ENCODE peak calls at places on chromosomes 7 and 10, in five cellular contexts. U is amniotic epithelial cell, L is HuH-7.5, H is stomach, K is GDM1. Z is an unnamed sample.

GRCh38 chr10:95430231-95430951 is 130.8 kb downstream of the SORBS1 start:
- DNase-seq in K (peak), U (peak), L (peak), H (peak), Z (peak)

GRCh38 chr7:140889645-140890044 is 35.1 kb downstream of the BRAF start:
- DNase-seq in U (no peak), H (no peak), L (no peak), K (no peak), Z (no peak)

GRCh38 chr7:107948645-107949442 is 54.1 kb downstream of the LAMB1 start:
- DNase-seq in L (no peak), H (no peak), K (no peak), U (peak), Z (no peak)

GRCh38 chr10:101062231-101063161 is 707 bp downstream of the KAZALD1 start:
- DNase-seq in K (peak), U (peak), L (peak), H (peak), Z (peak)

GRCh38 chr7:49852619-49853462 is 79.4 kb downstream of the VWC2 start:
- DNase-seq in K (peak), U (peak), L (peak), H (no peak), Z (peak)

GRCh38 chr7:55449992-55450535 is 84.9 kb downstream of the LANCL2 start:
- DNase-seq in K (no peak), L (no peak), U (no peak), H (no peak), Z (no peak)

GRCh38 chr10:103713676-103714075 is 141.7 kb downstream of the SH3PXD2A start:
- DNase-seq in K (no peak), U (no peak), H (no peak), L (no peak), Z (no peak)

GRCh38 chr7:158316466-158317031 is 271.1 kb downstream of the PTPRN2 start:
- DNase-seq in L (no peak), K (no peak), H (no peak), U (no peak), Z (no peak)

GRCh38 chr7:143176128-143176527 is 7.1 kb upstream of the TAS2R39 start:
- DNase-seq in K (no peak), H (no peak), U (no peak), L (no peak), Z (no peak)

GRCh38 chr7:95972554-95972953 is 200.2 kb downstream of the DYNC1I1 start:
- DNase-seq in L (no peak), K (no peak), H (no peak), U (peak), Z (no peak)

GRCh38 chr7:120030871-120031270 is 242.1 kb upstream of the KCND2 start:
- DNase-seq in L (no peak), U (no peak), K (no peak), H (no peak), Z (no peak)

GRCh38 chr7:148182264-148182663 is 408.3 kb upstream of the C7orf33 start:
- DNase-seq in K (no peak), H (no peak), L (no peak), U (peak), Z (no peak)

GRCh38 chr7:114627231-114627630 is 212.6 kb downstream of the FOXP2 start:
- DNase-seq in H (no peak), L (no peak), K (no peak), U (no peak), Z (no peak)

GRCh38 chr7:152341039-152341913 is 94.5 kb downstream of the KMT2C start:
- DNase-seq in U (peak), H (peak), K (peak), L (peak), Z (no peak)

GRCh38 chr10:27410153-27410552 is 94.0 kb upstream of the RAB18 start:
- DNase-seq in K (no peak), U (no peak), L (no peak), H (no peak), Z (no peak)

GRCh38 chr10:88557659-88558058 is 25.5 kb downstream of the RNLS start:
- DNase-seq in H (no peak), L (no peak), K (no peak), U (peak), Z (no peak)

GRCh38 chr10:124384142-124384541 is 34.6 kb downstream of the OAT start:
- DNase-seq in L (no peak), U (no peak), K (no peak), H (peak), Z (no peak)

GRCh38 chr7:22052650-22053336 is 107.1 kb upstream of the CDCA7L start:
- DNase-seq in K (no peak), U (no peak), H (no peak), L (no peak), Z (no peak)

GRCh38 chr10:6918305-6918704 is 338.2 kb upstream of the PRKCQ start:
- DNase-seq in L (no peak), H (peak), K (peak), U (peak), Z (peak)

GRCh38 chr7:139571651-139572050 is 48.2 kb downstream of the CLEC2L start:
- DNase-seq in K (no peak), U (no peak), L (no peak), H (peak), Z (no peak)

GRCh38 chr7:25196132-25196896 is 32.0 kb downstream of the NPVF start:
- DNase-seq in H (peak), L (no peak), U (peak), K (no peak), Z (no peak)

GRCh38 chr7:79615466-79615865 is 162.0 kb upstream of the MAGI2 start:
- DNase-seq in H (no peak), L (no peak), U (no peak), K (no peak), Z (no peak)

GRCh38 chr7:24717247-24717622 is 40.0 kb downstream of the GSDME start:
- DNase-seq in U (no peak), H (no peak), L (no peak), K (no peak), Z (no peak)

GRCh38 chr10:97499561-97500296 is 1.0 kb downstream of the UBTD1 start:
- DNase-seq in L (no peak), U (peak), K (no peak), H (peak), Z (no peak)

GRCh38 chr7:75740846-75741497 is 2.2 kb upstream of the HIP1 start:
- DNase-seq in K (no peak), L (no peak), U (no peak), H (peak), Z (no peak)

GRCh38 chr7:101173752-101174244 is 6.3 kb downstream of the NAT16 start:
- DNase-seq in L (peak), U (no peak), H (peak), K (no peak), Z (peak)

GRCh38 chr7:116711790-116712189 is 39.8 kb downstream of the MET start:
- DNase-seq in L (no peak), H (no peak), K (no peak), U (no peak), Z (no peak)

GRCh38 chr7:16817536-16817935 is 12.7 kb upstream of the AGR2 start:
- DNase-seq in U (peak), L (no peak), K (no peak), H (no peak), Z (no peak)

GRCh38 chr10:103678104-103678526 is 177.3 kb downstream of the SH3PXD2A start:
- DNase-seq in H (peak), L (no peak), K (no peak), U (peak), Z (peak)

GRCh38 chr7:112416127-112416526 is 34.1 kb upstream of the IFRD1 start:
- DNase-seq in L (no peak), K (peak), U (peak), H (no peak), Z (no peak)

GRCh38 chr10:80924063-80924952 is 386.6 kb downstream of the SH2D4B start:
- DNase-seq in K (no peak), H (peak), L (no peak), U (peak), Z (no peak)

GRCh38 chr7:86908948-86909347 is 150.5 kb downstream of the ELAPOR2 start:
- DNase-seq in L (no peak), K (peak), H (no peak), U (peak), Z (no peak)

Z was measured in naive thymus-derived CD4-positive, alpha-beta T cell.